ENCODE peak calls at places on chromosomes 5 and 9, in six cellular contexts. G is cardiac fibroblast; M is H9; W is stimulated activated CD4-positive, alpha-beta T cell treated with anti-CD3 and anti-CD28 coated beads, TNF-alpha, amount 100 ng/mL, for 1 hour; N is HepG2; F is HL-60. Z is an unnamed sample.

GRCh38 chr9:98146101-98146991 is 27.3 kb upstream of the TRIM14 start:
- DNase-seq in G (peak; percentile 70), N (peak; percentile 94), W (no peak), F (peak; percentile 89), M (no peak), Z (peak; percentile 70)

GRCh38 chr9:118129541-118129940 is 425.3 kb downstream of the TLR4 start:
- DNase-seq in G (no peak), W (no peak), M (no peak), N (no peak), F (no peak), Z (no peak)

GRCh38 chr5:11128021-11128420 is 367.0 kb upstream of the DAP start:
- DNase-seq in N (no peak), G (no peak), M (no peak), W (no peak), F (no peak), Z (no peak)

GRCh38 chr9:84340535-84340934 is at the start of gene SLC28A3:
- DNase-seq in F (no peak), G (no peak), W (no peak), M (no peak), N (no peak), Z (peak; percentile 31)

GRCh38 chr9:123990427-123990826 is 21.1 kb upstream of the LHX2 start:
- DNase-seq in M (no peak), F (no peak), G (no peak), W (no peak), N (no peak), Z (peak; percentile 68)

GRCh38 chr5:148776261-148776660 is 50.1 kb upstream of the ADRB2 start:
- DNase-seq in N (no peak), F (no peak), M (no peak), W (no peak), G (no peak), Z (no peak)

GRCh38 chr9:112072721-112073553 is 102.2 kb downstream of the SUSD1 start:
- DNase-seq in N (no peak), M (no peak), G (peak; percentile 94), F (no peak), W (no peak), Z (peak; percentile 53)

GRCh38 chr5:7884491-7885273 is 15.7 kb downstream of the MTRR start:
- DNase-seq in M (no peak), N (no peak), W (no peak), G (no peak), F (no peak), Z (no peak)

GRCh38 chr9:112046181-112046580 is 128.9 kb downstream of the SUSD1 start:
- DNase-seq in M (no peak), W (no peak), F (no peak), N (no peak), G (no peak), Z (no peak)

GRCh38 chr9:109652971-109653370 is 127.0 kb upstream of the PALM2AKAP2 start:
- DNase-seq in M (no peak), W (no peak), G (peak; percentile 52), F (no peak), N (peak; percentile 5), Z (peak; percentile 52)

GRCh38 chr5:91541696-91542095 is 158.6 kb upstream of the ARRDC3 start:
- DNase-seq in F (no peak), M (no peak), N (no peak), W (no peak), G (no peak), Z (no peak)

GRCh38 chr5:140365941-140366340 is 5.9 kb downstream of the SLC4A9 start:
- DNase-seq in F (no peak), G (no peak), N (no peak), W (no peak), M (no peak), Z (no peak)

GRCh38 chr9:6910032-6910431 is 152.3 kb downstream of the KDM4C start:
- DNase-seq in G (peak; percentile 52), M (no peak), N (no peak), W (no peak), F (no peak), Z (no peak)

GRCh38 chr9:96874947-96875459 is 20.7 kb upstream of the ZNF782 start:
- DNase-seq in F (no peak), M (no peak), W (no peak), N (peak; percentile 76), G (peak; percentile 19), Z (no peak)

GRCh38 chr5:56802235-56802634 is 13.1 kb upstream of the MAP3K1 start:
- DNase-seq in N (no peak), M (peak; percentile 32), G (no peak), W (no peak), F (no peak), Z (no peak)

GRCh38 chr5:14574891-14575496 is 6.6 kb upstream of the OTULINL start:
- DNase-seq in F (peak; percentile 87), W (no peak), G (peak; percentile 18), M (no peak), N (no peak), Z (no peak)

GRCh38 chr5:33441241-33441844 is 578 bp downstream of the TARS1 start:
- DNase-seq in F (peak; percentile 75), N (peak; percentile 70), G (peak; percentile 29), M (no peak), W (no peak), Z (no peak)

GRCh38 chr9:112125961-112126388 is 49.1 kb downstream of the SUSD1 start:
- DNase-seq in F (no peak), M (no peak), N (peak; percentile 40), W (no peak), G (no peak), Z (no peak)

GRCh38 chr9:136561779-136562178 is 15.9 kb upstream of the NOTCH1 start:
- DNase-seq in N (no peak), G (no peak), M (no peak), W (no peak), F (no peak), Z (no peak)

GRCh38 chr9:116232425-116233159 is 79.0 kb downstream of the PAPPA start:
- DNase-seq in M (no peak), F (no peak), W (no peak), N (no peak), G (peak; percentile 53), Z (peak; percentile 53)

GRCh38 chr5:72503888-72504491 is 3.2 kb downstream of the ZNF366 start:
- DNase-seq in F (no peak), W (no peak), G (peak; percentile 65), N (no peak), M (no peak), Z (peak; percentile 34)

GRCh38 chr5:143390258-143390657 is 13.2 kb downstream of the NR3C1 start:
- DNase-seq in W (no peak), M (no peak), N (no peak), G (no peak), F (no peak), Z (no peak)

GRCh38 chr9:35738186-35738585 is 5.7 kb downstream of the CREB3 start:
- DNase-seq in W (no peak), M (no peak), F (no peak), G (no peak), N (no peak), Z (no peak)

GRCh38 chr5:60226128-60226527 is 332.6 kb upstream of the PDE4D start:
- DNase-seq in W (no peak), N (no peak), F (no peak), M (no peak), G (no peak), Z (no peak)

GRCh38 chr5:39578887-39579497 is 154.2 kb upstream of the DAB2 start:
- DNase-seq in W (no peak), G (peak; percentile 63), N (no peak), M (no peak), F (no peak), Z (no peak)

Z was measured in mesendoderm.